ENCODE peak calls at places on chromosomes 13 and 19, in seven cellular contexts. J is ovary; S is PC-3; V is CD8-positive, alpha-beta memory T cell; Q is right atrium auricular region; I is transverse colon; H is CD8-positive, alpha-beta T cell. W is an unnamed sample. For H3K4me1 and H3K27me3, the result is how much of the 10 kb centered on the place peaks cover.

GRCh38 chr13:41199526-41199925 is 5.2 kb upstream of the KBTBD7 start:
- DNase-seq in Q (no peak), J (no peak), V (no peak), I (no peak), H (no peak), S (no peak), W (no peak)

GRCh38 chr19:48560095-48560530 is 8.1 kb downstream of the SULT2B1 start:
- DNase-seq in I (no peak), J (no peak), S (no peak), Q (no peak), H (no peak), V (no peak), W (no peak)

GRCh38 chr13:51894239-51894638 is 32.5 kb downstream of the CCDC70 start:
- DNase-seq in J (no peak), H (no peak), Q (no peak), S (peak), V (no peak), I (no peak), W (no peak)

GRCh38 chr13:40780822-40781401 is 8.5 kb upstream of the SLC25A15 start:
- DNase-seq in I (no peak), V (no peak), Q (peak), H (no peak), J (no peak), S (no peak), W (no peak)

GRCh38 chr13:113087923-113088690 is 17.5 kb upstream of the F7 start:
- DNase-seq in V (no peak), J (no peak), I (no peak), Q (no peak), S (no peak), H (no peak), W (no peak)

GRCh38 chr19:50464348-50464747 is 12.0 kb upstream of the EMC10 start:
- DNase-seq in I (no peak), Q (no peak), J (no peak), V (no peak), H (no peak), S (no peak), W (no peak)

GRCh38 chr13:33937373-33938087 is 119.6 kb downstream of the RFC3 start:
- DNase-seq in S (peak), I (no peak), V (no peak), Q (no peak), J (no peak), H (no peak), W (no peak)

GRCh38 chr19:7654401-7654800 is 14.4 kb upstream of the RETN start:
- DNase-seq in J (no peak), V (no peak), H (no peak), S (no peak), Q (no peak), I (no peak), W (no peak)

GRCh38 chr13:32645854-32646253 is 59.6 kb downstream of the PDS5B start:
- DNase-seq in H (no peak), Q (no peak), J (no peak), I (no peak), S (no peak), V (no peak), W (no peak)

GRCh38 chr19:19445911-19446361 is 40.5 kb downstream of the GATAD2A start:
- DNase-seq in I (no peak), J (no peak), S (no peak), Q (no peak), H (no peak), V (no peak), W (no peak)

GRCh38 chr19:32289566-32290210 is 55.7 kb upstream of the ZNF507 start:
- DNase-seq in J (no peak), H (no peak), I (no peak), V (no peak), Q (no peak), S (no peak), W (no peak)

GRCh38 chr19:32677657-32678056 is 2.0 kb downstream of the RGS9BP start:
- DNase-seq in I (no peak), Q (no peak), H (no peak), S (no peak), J (no peak), V (no peak), W (no peak)

GRCh38 chr19:34282611-34283519 is 28.5 kb downstream of the GARRE1 start:
- DNase-seq in S (peak), J (no peak), I (no peak), H (no peak), Q (no peak), V (no peak), W (no peak)

DNA sequence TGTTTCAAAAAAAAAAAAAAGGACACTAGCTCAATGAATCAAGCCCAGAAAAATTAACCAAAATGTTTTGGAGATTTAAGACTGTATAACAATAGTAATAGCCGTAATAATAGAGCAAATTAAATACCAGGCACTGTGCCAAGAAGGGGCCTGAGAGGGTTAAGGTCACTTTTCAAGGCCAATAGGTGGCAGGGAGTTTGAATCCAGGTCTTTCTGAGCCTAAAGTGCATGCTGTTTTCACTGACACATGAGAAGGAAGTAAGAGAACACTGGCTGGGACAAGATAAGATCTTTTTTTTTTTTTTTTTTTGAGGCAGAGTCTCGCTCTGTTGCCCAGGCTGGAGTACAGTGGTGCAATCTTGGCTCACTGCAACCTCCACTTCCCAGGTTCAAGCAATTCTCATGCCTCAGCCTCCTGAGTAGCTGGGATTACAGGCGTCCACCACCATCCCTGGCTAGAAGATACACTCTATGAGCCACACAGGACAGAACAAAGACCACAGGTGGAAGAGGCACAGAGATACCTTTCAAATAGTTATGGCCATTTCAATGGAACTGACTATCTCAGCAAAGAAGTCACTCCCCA is 7.7 kb downstream of the FFAR2 start:
- DNase-seq in I (no peak), J (no peak), S (no peak), Q (no peak), H (no peak), V (no peak), W (no peak)
- H3K4me1 ChIP-seq in I (under half), J (under half), S (under half), Q (under half), H (under half), V (under half), W (under half)

DNA sequence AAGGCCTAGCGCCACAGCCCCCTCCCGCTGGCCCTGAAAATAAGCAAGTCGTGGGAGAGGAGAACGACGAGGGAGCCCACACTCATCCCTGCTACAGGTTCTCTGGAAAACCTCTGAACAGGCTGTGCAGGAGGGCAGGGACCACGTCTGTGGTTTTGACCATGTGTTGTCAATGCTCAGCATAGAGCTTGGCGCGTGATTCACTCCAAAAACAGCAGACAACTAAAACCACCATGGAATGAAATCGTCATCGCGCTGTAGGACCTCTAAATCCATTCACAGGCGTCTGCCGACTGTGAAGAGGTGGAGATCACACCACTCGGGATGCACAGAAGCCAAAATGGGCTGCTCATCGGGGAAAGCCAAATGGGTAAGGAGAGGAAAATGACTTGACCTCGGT is 121.3 kb downstream of the COL4A1 start:
- DNase-seq in H (no peak), J (no peak), I (no peak), S (no peak), V (no peak), Q (no peak), W (peak)
- H3K27ac ChIP-seq in H (no peak), J (no peak), I (no peak), S (no peak), V (no peak), Q (no peak), W (peak)

GRCh38 chr13:79870766-79871165 is 389.8 kb downstream of the NDFIP2 start:
- DNase-seq in Q (no peak), V (no peak), H (no peak), S (no peak), J (no peak), I (no peak), W (no peak)
- H3K27me3 ChIP-seq in Q (under half), V (under half), H (under half), S (under half), J (under half), I (under half), W (under half)

DNA sequence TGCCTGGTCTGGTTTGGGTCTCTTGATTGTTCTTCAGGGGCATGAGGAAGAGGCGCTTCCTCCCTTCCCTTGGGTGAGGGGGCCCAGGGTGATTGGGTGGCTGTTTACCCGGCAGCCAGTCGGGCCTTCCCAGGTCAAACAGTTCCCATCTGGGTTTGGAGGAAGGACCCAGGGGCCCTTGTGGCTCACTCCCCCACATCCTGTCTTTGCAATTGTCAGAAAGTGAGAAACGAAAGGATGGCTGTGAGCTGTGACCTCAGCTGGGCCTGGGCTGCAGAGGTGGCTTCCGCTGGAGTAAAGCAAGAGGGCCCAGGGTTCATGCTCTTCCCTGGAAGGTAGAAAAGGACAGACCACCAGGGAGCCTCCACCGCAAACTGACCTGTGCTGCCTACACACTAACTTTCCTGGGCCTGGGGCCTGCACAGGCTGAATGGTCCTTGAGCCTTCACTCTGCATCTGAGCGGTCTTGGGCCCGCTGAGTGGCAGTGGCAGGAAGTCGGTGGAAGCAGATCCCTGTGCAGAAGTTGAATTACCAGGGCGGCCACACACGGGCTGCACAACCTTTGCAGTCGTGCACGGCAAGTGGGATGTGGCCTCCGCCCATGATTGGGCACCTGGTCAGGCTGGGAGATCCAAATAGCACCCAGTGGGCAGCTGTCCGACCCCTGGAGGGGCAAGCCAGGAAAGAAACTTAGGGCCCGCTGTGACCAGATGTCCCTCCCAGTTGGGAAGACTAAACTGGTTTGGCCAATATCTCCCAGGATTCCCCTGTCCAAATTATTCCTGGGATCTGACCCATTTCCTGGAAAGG is 5.3 kb upstream of the CD79A start:
- DNase-seq in J (no peak), S (no peak), H (peak), Q (no peak), I (peak), V (peak), W (no peak)
- H3K4me1 ChIP-seq in J (under half), S (under half), H (half or more), Q (under half), I (under half), V (half or more), W (under half)

DNA sequence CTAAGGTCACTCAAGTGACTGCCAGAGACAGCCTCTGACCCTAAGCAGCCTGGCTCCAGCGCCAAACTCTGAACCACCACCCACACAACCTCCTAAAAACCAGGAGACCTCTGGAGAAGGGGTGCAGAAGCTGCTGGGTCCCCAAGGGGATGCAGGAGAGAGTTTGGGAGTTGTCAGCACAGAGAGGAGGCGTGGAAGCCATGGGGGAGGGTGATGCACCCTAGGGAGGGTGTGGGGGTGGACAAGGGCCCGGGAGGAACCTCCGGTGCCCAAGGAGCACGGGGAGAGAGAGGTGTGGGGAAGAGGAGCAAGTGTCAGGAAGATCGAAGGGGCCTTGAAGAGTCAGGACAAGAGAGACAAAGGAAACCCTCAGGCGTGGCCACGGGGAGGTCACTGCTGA is 2.1 kb upstream of the HIPK4 start:
- DNase-seq in J (no peak), I (no peak), S (no peak), V (no peak), H (no peak), Q (no peak), W (no peak)
- H3K27ac ChIP-seq in J (no peak), I (no peak), S (no peak), V (no peak), H (no peak), Q (no peak), W (no peak)

GRCh38 chr19:42150353-42150752 is 18.1 kb upstream of the POU2F2 start:
- DNase-seq in S (no peak), I (no peak), Q (no peak), V (no peak), H (no peak), J (no peak), W (no peak)
- H3K27me3 ChIP-seq in S (under half), I (half or more), Q (under half), V (under half), H (under half), J (under half), W (half or more)

DNA sequence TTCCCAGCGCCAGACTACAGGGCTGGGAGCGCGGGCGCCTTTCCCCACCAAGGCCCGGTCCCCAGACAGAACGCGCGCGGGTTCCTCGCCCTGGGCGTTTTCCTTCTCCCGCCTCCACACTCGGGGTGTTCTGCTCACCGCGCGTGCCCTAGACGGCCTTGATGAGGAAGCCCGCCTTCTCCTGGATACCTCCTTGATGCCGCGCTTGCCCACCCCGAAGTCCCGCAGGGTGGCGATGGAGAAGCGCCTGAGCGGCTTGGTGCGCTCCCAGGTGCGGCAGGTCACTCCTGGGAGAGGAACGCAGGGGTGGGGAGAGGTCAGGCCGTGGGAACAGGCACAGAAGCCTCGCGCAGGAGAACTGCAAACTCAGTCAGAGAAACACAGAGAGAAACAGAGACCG is 34.8 kb downstream of the CYP2B6 start:
- DNase-seq in V (no peak), Q (no peak), I (no peak), J (no peak), H (no peak), S (no peak), W (no peak)
- H3K4me1 ChIP-seq in V (under half), Q (under half), I (under half), J (under half), H (under half), S (under half), W (under half)

W was measured in SJSA1.